ENCODE peak calls at places on chromosomes 12 and 14, in nine cellular contexts. E is breast epithelium, K is PC-9, D is astrocyte of the cerebellum, C is cardiac muscle cell, Z is GM10248, Y is ascending aorta, I is H9, H is WTC11. P is an unnamed sample.

GRCh38 chr14:89635615-89636014 is 218.6 kb upstream of the FOXN3 start:
- DNase-seq in H (no peak), I (no peak), K (no peak), E (no peak), D (no peak), Z (no peak), Y (no peak), C (no peak), P (no peak)

GRCh38 chr12:59151243-59151642 is 230.9 kb upstream of the LRIG3 start:
- DNase-seq in Y (no peak), Z (no peak), E (no peak), H (no peak), I (no peak), C (peak), D (no peak), K (no peak), P (no peak)

GRCh38 chr14:69636051-69636639 is 24.7 kb downstream of the SUSD6 start:
- DNase-seq in K (no peak), E (no peak), H (no peak), Y (no peak), D (no peak), Z (peak), I (no peak), C (no peak), P (no peak)

GRCh38 chr14:61752626-61753025 is 9.6 kb upstream of the SNAPC1 start:
- DNase-seq in E (no peak), C (peak), H (no peak), I (no peak), K (peak), D (no peak), Z (peak), Y (no peak), P (no peak)

GRCh38 chr12:87670448-87670847 is 358.8 kb downstream of the C12orf50 start:
- DNase-seq in K (no peak), Z (no peak), C (no peak), I (peak), H (peak), E (no peak), Y (no peak), D (no peak), P (no peak)

GRCh38 chr14:23578560-23579310 is at the start of gene JPH4:
- DNase-seq in Y (no peak), D (no peak), Z (no peak), I (peak), E (no peak), H (peak), C (no peak), K (no peak), P (no peak)

GRCh38 chr12:96294831-96295230 is 100.7 kb downstream of the ELK3 start:
- DNase-seq in D (peak), Y (no peak), Z (no peak), I (no peak), H (no peak), K (no peak), C (peak), E (no peak), P (no peak)

GRCh38 chr12:18414671-18415070 is 153.4 kb downstream of the PIK3C2G start:
- DNase-seq in K (no peak), Y (no peak), D (no peak), C (no peak), I (no peak), H (no peak), E (no peak), Z (no peak), P (no peak)

GRCh38 chr12:106030210-106031175 is 108.3 kb downstream of the NUAK1 start:
- DNase-seq in Z (no peak), H (no peak), D (peak), K (peak), Y (peak), E (no peak), C (peak), I (no peak), P (no peak)

GRCh38 chr12:55060970-55061543 is 41.3 kb downstream of the NEUROD4 start:
- DNase-seq in Z (no peak), K (no peak), D (no peak), C (no peak), Y (no peak), H (no peak), I (no peak), E (no peak), P (no peak)

GRCh38 chr12:113214938-113215400 is 6.3 kb upstream of the TPCN1 start:
- DNase-seq in K (peak), E (no peak), C (peak), Y (peak), Z (no peak), H (no peak), D (peak), I (no peak), P (peak)

GRCh38 chr12:123097521-123098084 is 53.3 kb downstream of the PITPNM2 start:
- DNase-seq in Z (no peak), Y (peak), K (no peak), H (no peak), D (no peak), I (no peak), E (no peak), C (no peak), P (no peak)

GRCh38 chr12:6697584-6698351 is 2.8 kb downstream of the PIANP start:
- DNase-seq in Y (no peak), K (peak), C (peak), D (peak), Z (peak), E (no peak), H (peak), I (peak), P (no peak)
- TF ChIP-seq CTCF in Y (peak), K (peak), C (peak), D (peak), Z (peak), E (no peak), H (peak), I (peak), P (no peak)

GRCh38 chr14:104695660-104696000 is 6.2 kb downstream of the INF2 start:
- DNase-seq in K (no peak), D (no peak), E (no peak), C (no peak), I (no peak), Y (no peak), Z (no peak), H (no peak), P (no peak)
- TF ChIP-seq CTCF in K (no peak), D (no peak), E (no peak), C (no peak), I (no peak), Y (no peak), Z (no peak), H (no peak), P (no peak)

GRCh38 chr14:56299306-56299984 is 181.2 kb downstream of the PELI2 start:
- DNase-seq in C (no peak), K (no peak), Y (no peak), H (no peak), I (no peak), D (no peak), E (no peak), Z (no peak), P (no peak)
- TF ChIP-seq CTCF in C (no peak), K (no peak), Y (no peak), H (no peak), I (peak), D (no peak), E (no peak), Z (no peak), P (no peak)

DNA sequence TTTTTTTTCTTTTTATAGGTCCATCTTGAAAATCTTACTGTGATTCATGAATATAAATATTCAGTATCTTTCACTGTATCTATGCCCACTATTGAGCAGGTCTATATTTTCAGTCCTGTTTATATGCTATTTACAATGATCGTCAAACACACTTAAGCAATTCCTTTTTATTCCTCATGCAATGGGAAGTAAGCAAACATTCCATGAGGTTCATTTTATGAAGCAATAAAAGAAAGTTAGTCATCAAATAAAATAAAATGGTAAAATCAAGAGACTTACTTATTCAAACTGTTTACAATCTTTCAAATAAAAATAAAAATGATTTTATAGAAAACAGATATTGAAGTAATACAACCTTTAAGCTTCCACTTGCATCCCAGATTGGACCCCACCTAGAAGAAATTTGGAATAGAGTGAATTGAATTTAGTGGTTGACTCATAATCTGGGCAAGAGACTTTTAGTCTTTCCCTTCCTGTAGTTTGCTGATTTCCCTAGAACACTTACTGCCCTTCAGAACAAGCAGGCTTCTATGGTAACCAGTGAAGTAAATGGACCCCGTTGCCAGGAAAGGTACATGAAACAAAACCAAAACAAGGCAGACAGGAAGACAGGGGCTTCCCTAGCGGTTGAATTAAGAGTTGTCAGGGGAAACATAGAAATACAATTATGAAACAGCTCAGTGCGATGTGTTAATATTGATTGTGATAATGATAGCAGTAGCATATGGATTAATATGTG is 241.0 kb upstream of the ATP2B1 start:
- DNase-seq in Z (peak), Y (peak), H (no peak), D (peak), K (no peak), I (no peak), E (no peak), C (peak), P (no peak)
- TF ChIP-seq CTCF in Z (peak), Y (peak), H (no peak), D (peak), K (no peak), I (peak), E (no peak), C (peak), P (no peak)

GRCh38 chr12:114668151-114668891 is 15.7 kb downstream of the TBX3 start:
- DNase-seq in C (peak), H (peak), E (peak), Z (peak), K (peak), D (no peak), Y (peak), I (peak), P (peak)
- TF ChIP-seq CTCF in C (peak), H (no peak), E (peak), Z (peak), K (peak), D (peak), Y (peak), I (peak), P (no peak)

GRCh38 chr12:15527201-15527782 is 205.0 kb downstream of the PTPRO start:
- DNase-seq in D (peak), Y (peak), K (no peak), Z (no peak), I (peak), H (no peak), E (no peak), C (peak), P (no peak)

GRCh38 chr12:15526033-15526432 is 203.7 kb downstream of the PTPRO start:
- DNase-seq in C (no peak), E (no peak), Y (no peak), K (no peak), Z (peak), D (no peak), I (no peak), H (no peak), P (no peak)

GRCh38 chr12:15530361-15530760 is 208.1 kb downstream of the PTPRO start:
- DNase-seq in E (no peak), C (no peak), D (no peak), Z (no peak), H (no peak), K (no peak), Y (no peak), I (no peak), P (no peak)

GRCh38 chr12:15525414-15525813 is 203.1 kb downstream of the PTPRO start:
- DNase-seq in Z (no peak), I (no peak), D (no peak), H (no peak), C (no peak), E (no peak), Y (no peak), K (no peak), P (no peak)

DNA sequence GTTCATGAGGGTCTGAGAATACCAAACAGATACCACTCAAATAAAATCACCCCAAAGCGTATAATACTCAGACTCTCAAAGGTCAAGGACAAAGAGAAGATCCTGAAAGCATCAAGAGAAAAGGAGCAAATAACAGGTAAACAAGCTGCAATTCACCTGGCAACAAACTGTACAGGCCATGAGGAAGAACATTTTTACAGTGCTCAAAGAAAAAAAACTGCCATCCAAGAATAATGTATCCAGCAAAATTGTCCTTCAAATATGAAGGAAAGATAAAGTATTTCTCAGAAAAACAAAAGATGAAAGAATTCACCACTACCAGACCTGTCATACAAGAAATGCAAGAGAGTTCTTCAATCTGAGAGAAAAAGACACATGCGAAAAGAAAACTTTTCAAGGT is 206.4 kb downstream of the PTPRO start:
- DNase-seq in I (no peak), K (no peak), C (no peak), Z (no peak), Y (no peak), D (no peak), E (no peak), H (no peak), P (no peak)
- TF ChIP-seq CTCF in I (no peak), K (no peak), C (no peak), Z (no peak), Y (no peak), D (no peak), E (no peak), H (no peak), P (no peak)

DNA sequence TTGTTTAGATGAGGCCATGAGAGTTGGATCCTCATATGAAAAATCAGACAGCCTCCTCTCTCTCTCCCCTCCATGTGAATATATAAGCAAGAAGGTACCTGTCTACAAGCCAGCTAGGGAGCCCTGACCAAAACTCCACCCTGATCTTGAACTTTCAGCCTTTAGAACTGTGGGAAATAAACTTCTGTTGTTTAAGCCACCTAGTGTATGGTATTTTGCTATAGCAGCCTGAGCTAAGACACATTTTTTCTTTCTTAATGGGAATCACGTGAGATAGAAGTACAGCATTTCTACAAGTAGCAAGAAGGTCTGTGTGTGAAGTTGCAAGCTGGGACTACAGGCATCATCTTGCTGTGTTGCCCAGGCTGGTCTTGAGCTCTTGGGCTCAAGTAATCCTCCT is 16.3 kb upstream of the ABHD12B start:
- DNase-seq in E (no peak), K (no peak), C (peak), Y (no peak), Z (no peak), D (no peak), H (no peak), I (no peak), P (no peak)
- TF ChIP-seq CTCF in E (no peak), K (no peak), C (peak), Y (no peak), Z (no peak), D (no peak), H (no peak), I (peak), P (no peak)

GRCh38 chr12:46556820-46557524 is 184.4 kb upstream of the SLC38A2 start:
- DNase-seq in H (no peak), E (no peak), Z (no peak), D (no peak), Y (no peak), K (peak), I (no peak), C (peak), P (no peak)
- TF ChIP-seq CTCF in H (no peak), E (no peak), Z (no peak), D (no peak), Y (no peak), K (no peak), I (no peak), C (no peak), P (no peak)

DNA sequence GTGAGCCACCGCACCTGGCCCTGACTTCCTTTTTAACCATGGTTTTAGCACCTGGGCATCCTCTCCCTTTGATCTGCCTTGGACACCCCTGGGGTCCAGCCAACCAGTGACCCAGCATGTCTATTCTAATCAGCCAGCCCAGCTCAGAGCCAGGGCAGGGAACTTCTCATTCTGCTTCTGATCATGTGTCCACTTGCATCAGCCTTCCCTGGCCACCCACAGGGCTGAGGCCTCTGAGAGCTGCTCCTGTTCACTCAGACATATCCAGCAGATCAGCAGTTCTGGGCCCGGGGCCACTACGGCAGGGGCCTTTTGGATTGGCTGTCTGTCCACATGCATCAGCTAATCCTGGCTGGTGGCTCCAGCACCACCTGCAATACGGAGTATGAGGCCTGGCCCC is 117.9 kb upstream of the MAP1LC3B2 start:
- DNase-seq in I (no peak), C (no peak), E (no peak), Y (no peak), D (no peak), Z (no peak), K (no peak), H (no peak), P (no peak)
- TF ChIP-seq CTCF in I (no peak), C (no peak), E (no peak), Y (no peak), D (no peak), Z (no peak), K (no peak), H (no peak), P (no peak)

P was measured in lower leg skin.